ENCODE peak calls at places on chromosomes 7 and 10, in six cellular contexts. G, U, B, Q, A and E are unnamed samples.
A peak's percentile ranks its signal among the peaks of the same experiment; 100 is the strongest.

GRCh38 chr10:24897326-24897926 is 55.0 kb downstream of the PRTFDC1 start:
- DNase-seq in G (no peak), U (peak; percentile 70), B (peak; percentile 40), Q (no peak), A (peak; percentile 21), E (no peak)

GRCh38 chr7:131900785-131901287 is 344.4 kb upstream of the PODXL start:
- DNase-seq in G (no peak), U (no peak), B (no peak), Q (no peak), A (no peak), E (peak; percentile 42)

GRCh38 chr10:87619705-87620104 is 40.0 kb upstream of the PAPSS2 start:
- DNase-seq in G (no peak), U (no peak), B (no peak), Q (no peak), A (peak; percentile 29), E (no peak)

GRCh38 chr7:116512524-116513188 is 12.2 kb upstream of the CAV1 start:
- DNase-seq in G (no peak), U (peak; percentile 39), B (no peak), Q (no peak), A (no peak), E (no peak)

GRCh38 chr10:17238445-17239275 is 10.6 kb downstream of the VIM start:
- DNase-seq in G (no peak), U (peak; percentile 67), B (no peak), Q (no peak), A (no peak), E (no peak)

GRCh38 chr7:39672176-39672575 is 48.8 kb downstream of the RALA start:
- DNase-seq in G (no peak), U (no peak), B (no peak), Q (no peak), A (no peak), E (no peak)

GRCh38 chr10:5094265-5095205 is at the start of gene AKR1C3:
- DNase-seq in G (no peak), U (peak; percentile 84), B (peak; percentile 61), Q (peak; percentile 22), A (no peak), E (no peak)

GRCh38 chr7:84228526-84228925 is 33.9 kb upstream of the SEMA3A start:
- DNase-seq in G (no peak), U (no peak), B (no peak), Q (no peak), A (no peak), E (no peak)

GRCh38 chr10:75765705-75766104 is 334.3 kb downstream of the LRMDA start:
- DNase-seq in G (no peak), U (no peak), B (no peak), Q (no peak), A (no peak), E (no peak)

GRCh38 chr7:140059288-140060242 is 3.2 kb downstream of the PARP12 start:
- DNase-seq in G (no peak), U (peak; percentile 83), B (peak; percentile 60), Q (peak; percentile 89), A (no peak), E (peak; percentile 66)

GRCh38 chr7:55573526-55573925 is 1.2 kb upstream of the VOPP1 start:
- DNase-seq in G (no peak), U (peak; percentile 17), B (no peak), Q (no peak), A (no peak), E (no peak)

GRCh38 chr7:51973942-51974341 is 657.3 kb upstream of the COBL start:
- DNase-seq in G (no peak), U (no peak), B (no peak), Q (no peak), A (no peak), E (no peak)

GRCh38 chr10:14396441-14397048 is 65.8 kb upstream of the FRMD4A start:
- DNase-seq in G (no peak), U (no peak), B (no peak), Q (no peak), A (no peak), E (no peak)
- TF ChIP-seq CTCF in G (peak; percentile 15), U (peak; percentile 51), B (no peak), Q (peak; percentile 40), A (peak; percentile 37), E (peak; percentile 65)

GRCh38 chr7:123624527-123625183 is 23.0 kb downstream of the ASB15 start:
- DNase-seq in G (no peak), U (no peak), B (peak; percentile 48), Q (peak; percentile 56), A (no peak), E (no peak)
- TF ChIP-seq CTCF in G (peak; percentile 48), U (peak; percentile 20), B (peak; percentile 44), Q (peak; percentile 38), A (peak; percentile 55), E (peak; percentile 44)

GRCh38 chr10:35641430-35642015 is 573 bp downstream of the FZD8 start:
- DNase-seq in G (no peak), U (peak; percentile 30), B (peak; percentile 27), Q (no peak), A (no peak), E (no peak)

GRCh38 chr10:35640951-35641429 is 1.1 kb downstream of the FZD8 start:
- DNase-seq in G (peak; percentile 55), U (peak; percentile 82), B (peak; percentile 50), Q (peak; percentile 70), A (no peak), E (peak; percentile 92)

GRCh38 chr10:35642793-35643114 is 658 bp upstream of the FZD8 start:
- DNase-seq in G (no peak), U (no peak), B (no peak), Q (no peak), A (no peak), E (no peak)

GRCh38 chr10:35643151-35643975 is 1.3 kb upstream of the FZD8 start:
- DNase-seq in G (peak; percentile 66), U (peak; percentile 56), B (peak; percentile 36), Q (peak; percentile 32), A (no peak), E (peak; percentile 88)

DNA sequence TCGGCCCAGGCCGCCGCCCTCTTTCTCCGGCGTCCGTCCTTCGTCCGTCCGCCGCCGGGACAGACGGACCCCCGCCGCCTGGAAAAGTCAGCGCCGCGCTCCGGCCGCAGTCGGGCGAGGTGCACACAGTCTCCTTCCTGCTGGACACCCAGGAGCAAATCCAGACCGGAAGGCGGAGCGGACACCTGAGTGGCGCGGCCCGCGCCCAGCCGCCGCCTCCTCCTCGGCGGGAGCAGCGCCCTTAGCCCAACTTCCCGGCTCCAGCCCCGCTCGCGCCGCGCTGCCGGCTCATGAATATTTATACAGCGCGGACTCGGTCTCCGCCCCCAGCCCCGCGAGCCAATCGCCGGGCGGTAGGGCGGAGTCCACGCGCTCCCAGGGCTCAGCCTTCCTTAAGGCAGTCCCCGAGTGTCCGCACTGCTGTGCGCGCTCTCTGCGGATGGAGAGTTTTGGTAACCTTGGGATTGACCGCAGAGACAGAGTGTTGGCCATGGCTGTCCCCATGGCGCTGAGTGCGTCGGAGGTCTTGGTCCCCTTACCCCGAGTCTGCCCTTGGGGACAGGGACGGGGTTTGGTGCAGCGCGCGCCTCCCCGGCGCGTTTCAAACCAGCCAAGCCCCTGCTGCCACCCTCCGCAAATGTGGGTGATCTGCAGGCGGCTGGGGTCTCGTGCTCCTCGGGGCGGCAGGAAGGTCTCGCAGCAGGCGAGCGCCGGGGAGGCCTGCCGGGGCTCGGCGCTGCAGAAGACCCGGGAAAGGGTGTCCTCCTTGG is at the start of gene FZD8:
- DNase-seq in G (peak; percentile 88), U (peak; percentile 89), B (peak; percentile 88), Q (peak; percentile 93), A (peak; percentile 97), E (peak; percentile 96)
- TF ChIP-seq CTCF in G (peak; percentile 55), U (no peak), B (no peak), Q (no peak), A (no peak), E (peak; percentile 24)

DNA sequence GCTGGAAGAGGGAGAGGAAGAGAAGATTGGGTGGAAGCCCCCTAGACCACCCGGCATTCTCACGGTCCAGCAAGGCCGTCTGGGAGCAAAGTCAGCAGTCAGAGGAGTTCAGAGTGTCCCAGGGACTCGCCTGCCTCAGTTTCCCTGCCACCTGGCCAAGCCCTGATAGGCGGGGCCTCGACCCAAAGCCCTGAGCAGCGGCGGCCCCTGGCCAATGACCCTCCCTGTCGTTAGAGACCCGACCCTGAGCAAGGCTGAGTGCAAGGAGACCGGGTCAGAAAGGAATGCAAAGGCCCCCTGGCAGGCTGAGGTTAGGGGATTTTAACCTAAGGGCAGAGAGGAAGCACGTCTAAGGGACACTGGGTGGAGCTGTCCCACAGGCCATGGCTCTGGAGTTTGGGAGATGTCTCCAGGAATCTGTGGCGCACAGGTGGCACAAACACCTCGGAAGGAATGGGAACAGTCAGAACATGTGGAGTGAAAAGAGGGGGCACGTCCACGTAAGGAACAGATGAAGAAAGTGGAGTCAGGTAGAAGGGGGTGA is 196.8 kb upstream of the PDE1C start:
- DNase-seq in G (no peak), U (no peak), B (no peak), Q (no peak), A (no peak), E (peak; percentile 81)
- TF ChIP-seq CTCF in G (no peak), U (no peak), B (no peak), Q (no peak), A (no peak), E (no peak)

GRCh38 chr7:93442478-93443224 is 131.9 kb downstream of the CALCR start:
- DNase-seq in G (no peak), U (peak; percentile 17), B (peak; percentile 28), Q (peak; percentile 70), A (no peak), E (no peak)
- TF ChIP-seq CTCF in G (peak; percentile 34), U (peak; percentile 60), B (peak; percentile 53), Q (peak; percentile 81), A (peak; percentile 23), E (peak; percentile 54)